ENCODE peak calls at places on chromosomes 13 and 19, in eight cellular contexts. H, J, V, N, W, I, Q and F are unnamed samples.

GRCh38 chr19:48741222-48741999 is 1.0 kb upstream of the RASIP1 start:
- DNase-seq in I (no peak), N (no peak), V (peak), Q (no peak), W (no peak), H (peak), J (no peak), F (no peak)

GRCh38 chr13:85608255-85608829 is 190.9 kb downstream of the SLITRK6 start:
- DNase-seq in W (no peak), H (no peak), J (no peak), V (no peak), I (no peak), N (no peak), Q (no peak), F (no peak)

GRCh38 chr19:372306-372890 is 27.8 kb upstream of the MIER2 start:
- DNase-seq in V (no peak), J (no peak), Q (no peak), N (no peak), W (no peak), H (no peak), I (no peak), F (no peak)

GRCh38 chr19:7596191-7596937 is 701 bp downstream of the CAMSAP3 start:
- DNase-seq in I (no peak), W (no peak), V (no peak), Q (no peak), H (no peak), N (no peak), J (no peak), F (no peak)

GRCh38 chr19:10823690-10824089 is 12.3 kb downstream of the TMED1 start:
- DNase-seq in N (no peak), Q (no peak), J (no peak), H (no peak), W (no peak), V (no peak), I (no peak), F (no peak)

GRCh38 chr13:79457948-79458347 is 23.0 kb upstream of the NDFIP2 start:
- DNase-seq in H (no peak), J (no peak), N (no peak), V (peak), W (no peak), I (no peak), Q (no peak), F (no peak)

GRCh38 chr13:33340631-33341030 is 55.1 kb upstream of the STARD13 start:
- DNase-seq in I (peak), J (no peak), H (no peak), V (no peak), Q (no peak), W (no peak), N (no peak), F (no peak)

GRCh38 chr13:77460195-77460594 is 75.3 kb upstream of the SCEL start:
- DNase-seq in W (no peak), J (no peak), H (no peak), V (no peak), I (peak), Q (no peak), N (no peak), F (no peak)

GRCh38 chr19:5103061-5103701 is 134.3 kb downstream of the KDM4B start:
- DNase-seq in Q (no peak), J (no peak), H (no peak), W (no peak), V (no peak), N (no peak), I (no peak), F (no peak)

GRCh38 chr13:104773775-104774174 is 1707.6 kb upstream of the SLC10A2 start:
- DNase-seq in W (no peak), I (peak), N (no peak), Q (peak), J (no peak), H (no peak), V (peak), F (no peak)

GRCh38 chr19:29831041-29831548 is 19.3 kb downstream of the CCNE1 start:
- DNase-seq in V (no peak), Q (no peak), N (peak), I (no peak), J (peak), H (peak), W (no peak), F (no peak)

GRCh38 chr13:27170521-27171243 is 929 bp downstream of the USP12 start:
- DNase-seq in Q (no peak), W (no peak), I (peak), H (peak), N (peak), V (peak), J (no peak), F (no peak)

GRCh38 chr19:17686592-17687042 is 1.5 kb downstream of the UNC13A start:
- DNase-seq in Q (no peak), I (no peak), N (no peak), H (no peak), V (peak), J (no peak), W (no peak), F (no peak)

GRCh38 chr13:33263976-33264619 is 21.5 kb downstream of the STARD13 start:
- DNase-seq in I (no peak), V (no peak), N (no peak), W (no peak), H (no peak), Q (no peak), J (no peak), F (no peak)

GRCh38 chr13:44302948-44303575 is 70.6 kb upstream of the SERP2 start:
- DNase-seq in Q (no peak), H (no peak), W (no peak), V (no peak), N (no peak), J (no peak), I (no peak), F (no peak)

GRCh38 chr13:33874871-33875270 is 56.9 kb downstream of the RFC3 start:
- DNase-seq in V (no peak), I (no peak), W (no peak), N (no peak), H (no peak), J (no peak), Q (no peak), F (no peak)

GRCh38 chr19:52689804-52690394 is 44.9 kb downstream of the ZNF611 start:
- DNase-seq in H (peak), Q (no peak), N (peak), V (peak), I (peak), W (no peak), J (no peak), F (no peak)

GRCh38 chr19:42196011-42197001 is 21.2 kb downstream of the DEDD2 start:
- DNase-seq in V (no peak), Q (no peak), N (no peak), H (no peak), J (no peak), I (no peak), W (no peak), F (no peak)

GRCh38 chr19:2040647-2041435 is 10.2 kb downstream of the MKNK2 start:
- DNase-seq in V (no peak), W (no peak), H (no peak), Q (no peak), N (no peak), I (no peak), J (no peak), F (no peak)

GRCh38 chr13:37138917-37139316 is 33.5 kb upstream of the CSNK1A1L start:
- DNase-seq in I (no peak), Q (no peak), V (no peak), W (no peak), N (no peak), H (no peak), J (no peak), F (no peak)

GRCh38 chr13:25973085-25973484 is 78.7 kb downstream of the SHISA2 start:
- DNase-seq in V (no peak), H (no peak), J (no peak), W (no peak), I (no peak), N (no peak), Q (no peak), F (no peak)

GRCh38 chr13:110109140-110109783 is 197.7 kb downstream of the COL4A1 start:
- DNase-seq in N (no peak), V (no peak), H (no peak), I (no peak), W (no peak), J (no peak), Q (no peak), F (no peak)

GRCh38 chr13:32811297-32811800 is 204.9 kb upstream of the KL start:
- DNase-seq in I (peak), J (no peak), W (no peak), V (no peak), H (no peak), Q (no peak), N (no peak), F (no peak)

GRCh38 chr13:71912524-71912923 is 45.5 kb upstream of the DACH1 start:
- DNase-seq in I (no peak), W (no peak), N (no peak), Q (no peak), J (no peak), V (no peak), H (no peak), F (no peak)

GRCh38 chr19:12994701-12995595 is at the start of gene NFIX:
- DNase-seq in V (no peak), N (no peak), H (peak), I (peak), W (no peak), Q (peak), J (no peak), F (no peak)

GRCh38 chr19:46902402-46902766 is 41.6 kb downstream of the ARHGAP35 start:
- DNase-seq in V (peak), H (no peak), Q (no peak), I (no peak), W (no peak), J (peak), N (no peak), F (no peak)

GRCh38 chr19:49971991-49972401 is 11.0 kb upstream of the SIGLEC11 start:
- DNase-seq in J (no peak), I (no peak), W (no peak), Q (no peak), V (no peak), H (no peak), N (no peak), F (no peak)

GRCh38 chr19:19105365-19106060 is 32.8 kb downstream of the TMEM161A start:
- DNase-seq in W (no peak), N (no peak), H (no peak), I (no peak), J (no peak), Q (peak), V (peak), F (no peak)

GRCh38 chr13:37403776-37404497 is 194.6 kb downstream of the POSTN start:
- DNase-seq in J (no peak), W (no peak), Q (no peak), V (no peak), N (no peak), H (no peak), I (no peak), F (no peak)